ENCODE peak calls at places on chromosomes 6 and 20, in seven cellular contexts. One of them, this sample, is unnamed.

GRCh38 chr6:56730663-56731529 is 88.2 kb upstream of the DST start:
- DNase-seq in B cell: no peak
- DNase-seq in small intestine: no peak
- DNase-seq in T-helper 17 cell: no peak
- DNase-seq in activated CD4-positive, alpha-beta T cell treated with anti-CD3 and anti-CD28 coated beads, Interleukin-2, amount 50 U/mL, for 1 hour: no peak
- DNase-seq in heart right ventricle: no peak
- DNase-seq in naive thymus-derived CD8-positive, alpha-beta T cell: no peak
- DNase-seq in this sample: no peak

GRCh38 chr6:85496856-85497255 is 47.0 kb downstream of the NT5E start:
- DNase-seq in B cell: no peak
- DNase-seq in small intestine: no peak
- DNase-seq in activated CD4-positive, alpha-beta T cell treated with anti-CD3 and anti-CD28 coated beads, Interleukin-2, amount 50 U/mL, for 1 hour: no peak
- DNase-seq in T-helper 17 cell: no peak
- DNase-seq in heart right ventricle: no peak
- DNase-seq in naive thymus-derived CD8-positive, alpha-beta T cell: no peak
- DNase-seq in this sample: no peak

GRCh38 chr6:164023535-164023934 is 609.0 kb downstream of the QKI start:
- DNase-seq in activated CD4-positive, alpha-beta T cell treated with anti-CD3 and anti-CD28 coated beads, Interleukin-2, amount 50 U/mL, for 1 hour: no peak
- DNase-seq in B cell: no peak
- DNase-seq in T-helper 17 cell: no peak
- DNase-seq in naive thymus-derived CD8-positive, alpha-beta T cell: no peak
- DNase-seq in heart right ventricle: no peak
- DNase-seq in small intestine: no peak
- DNase-seq in this sample: no peak

GRCh38 chr6:157974341-157974894 is 7.2 kb upstream of the SYNJ2 start:
- DNase-seq in B cell: no peak
- DNase-seq in naive thymus-derived CD8-positive, alpha-beta T cell: no peak
- DNase-seq in small intestine: no peak
- DNase-seq in activated CD4-positive, alpha-beta T cell treated with anti-CD3 and anti-CD28 coated beads, Interleukin-2, amount 50 U/mL, for 1 hour: no peak
- DNase-seq in heart right ventricle: no peak
- DNase-seq in T-helper 17 cell: no peak
- DNase-seq in this sample: no peak

GRCh38 chr20:57692393-57692792 is 17.4 kb downstream of the PMEPA1 start:
- DNase-seq in activated CD4-positive, alpha-beta T cell treated with anti-CD3 and anti-CD28 coated beads, Interleukin-2, amount 50 U/mL, for 1 hour: no peak
- DNase-seq in small intestine: no peak
- DNase-seq in B cell: no peak
- DNase-seq in heart right ventricle: no peak
- DNase-seq in naive thymus-derived CD8-positive, alpha-beta T cell: no peak
- DNase-seq in T-helper 17 cell: no peak
- DNase-seq in this sample: no peak

GRCh38 chr6:81756690-81757089 is 4.2 kb upstream of the TENT5A start:
- DNase-seq in B cell: no peak
- DNase-seq in activated CD4-positive, alpha-beta T cell treated with anti-CD3 and anti-CD28 coated beads, Interleukin-2, amount 50 U/mL, for 1 hour: no peak
- DNase-seq in T-helper 17 cell: no peak
- DNase-seq in heart right ventricle: no peak
- DNase-seq in small intestine: no peak
- DNase-seq in naive thymus-derived CD8-positive, alpha-beta T cell: no peak
- DNase-seq in this sample: no peak

GRCh38 chr6:164554700-164555479 is 754.5 kb downstream of the C6orf118 start:
- DNase-seq in heart right ventricle: peak
- DNase-seq in activated CD4-positive, alpha-beta T cell treated with anti-CD3 and anti-CD28 coated beads, Interleukin-2, amount 50 U/mL, for 1 hour: no peak
- DNase-seq in naive thymus-derived CD8-positive, alpha-beta T cell: no peak
- DNase-seq in small intestine: no peak
- DNase-seq in T-helper 17 cell: no peak
- DNase-seq in B cell: no peak
- DNase-seq in this sample: no peak

GRCh38 chr6:57019434-57019833 is 27.1 kb upstream of the KIAA1586 start:
- DNase-seq in B cell: no peak
- DNase-seq in heart right ventricle: no peak
- DNase-seq in activated CD4-positive, alpha-beta T cell treated with anti-CD3 and anti-CD28 coated beads, Interleukin-2, amount 50 U/mL, for 1 hour: no peak
- DNase-seq in T-helper 17 cell: no peak
- DNase-seq in naive thymus-derived CD8-positive, alpha-beta T cell: no peak
- DNase-seq in small intestine: no peak
- DNase-seq in this sample: no peak

GRCh38 chr6:137025786-137026730 is 18.7 kb downstream of the IL20RA start:
- DNase-seq in activated CD4-positive, alpha-beta T cell treated with anti-CD3 and anti-CD28 coated beads, Interleukin-2, amount 50 U/mL, for 1 hour: no peak
- DNase-seq in small intestine: peak
- DNase-seq in heart right ventricle: no peak
- DNase-seq in naive thymus-derived CD8-positive, alpha-beta T cell: no peak
- DNase-seq in T-helper 17 cell: no peak
- DNase-seq in B cell: no peak
- DNase-seq in this sample: peak